ENCODE peak calls at places on chromosomes 11 and 22, in ten cellular contexts. B is Calu3; V is NCI-H1105 treated with DMSO at 0.1 percent for 48 hours; K is CD8-positive, alpha-beta T cell; E is BE2C; A is EL; T is stimulated activated naive CD4-positive, alpha-beta T cell; H is NCI-H2081; U is CD4-positive, CD25-positive, alpha-beta regulatory T cell; M is NAMALWA. Y is an unnamed sample.

GRCh38 chr11:126581871-126582270 is 226.4 kb downstream of the ST3GAL4 start:
- DNase-seq in B (no peak), V (no peak), K (no peak), E (no peak), A (no peak), T (no peak), H (no peak), U (no peak), M (no peak), Y (no peak)

GRCh38 chr11:112745958-112746357 is 215.3 kb upstream of the NCAM1 start:
- DNase-seq in B (no peak), V (no peak), K (no peak), E (no peak), A (no peak), T (no peak), H (no peak), U (no peak), M (no peak), Y (no peak)

GRCh38 chr11:80103149-80103859 is 662.5 kb upstream of the TENM4 start:
- DNase-seq in B (no peak), V (no peak), K (no peak), E (no peak), A (peak), T (no peak), H (no peak), U (no peak), M (no peak), Y (peak)

GRCh38 chr22:27798526-27799333 is 2.8 kb downstream of the MN1 start:
- DNase-seq in B (no peak), V (no peak), K (no peak), E (no peak), A (no peak), T (no peak), H (no peak), U (no peak), M (no peak), Y (no peak)

GRCh38 chr11:123550620-123550917 is 103.9 kb downstream of the SCN3B start:
- DNase-seq in B (no peak), V (no peak), K (no peak), E (no peak), A (no peak), T (no peak), H (no peak), U (no peak), M (no peak), Y (no peak)

GRCh38 chr11:15216678-15217077 is 102.0 kb downstream of the INSC start:
- DNase-seq in B (peak), V (no peak), K (no peak), E (no peak), A (no peak), T (no peak), H (no peak), U (no peak), M (peak), Y (no peak)

GRCh38 chr11:31816467-31817053 is 5.4 kb upstream of the PAX6 start:
- DNase-seq in B (no peak), V (peak), K (no peak), E (no peak), A (no peak), T (no peak), H (peak), U (no peak), M (no peak), Y (no peak)

GRCh38 chr22:36144886-36145541 is 15.5 kb downstream of the APOL3 start:
- DNase-seq in B (peak), V (peak), K (peak), E (peak), A (peak), T (peak), H (peak), U (peak), M (peak), Y (peak)

GRCh38 chr11:13963949-13964770 is 1.6 kb downstream of the SPON1 start:
- DNase-seq in B (peak), V (peak), K (no peak), E (no peak), A (no peak), T (peak), H (no peak), U (no peak), M (no peak), Y (no peak)

GRCh38 chr22:44127353-44127752 is 53.4 kb upstream of the PARVG start:
- DNase-seq in B (no peak), V (no peak), K (no peak), E (no peak), A (no peak), T (no peak), H (no peak), U (no peak), M (no peak), Y (no peak)

GRCh38 chr11:134592391-134592990 is 180.4 kb upstream of the B3GAT1 start:
- DNase-seq in B (no peak), V (peak), K (peak), E (peak), A (no peak), T (no peak), H (peak), U (no peak), M (peak), Y (no peak)